ENCODE peak calls at places on chromosomes 3 and 15, in seven cellular contexts. W is GM12878; C is effector memory CD4-positive, alpha-beta T cell; P is A549; B is thoracic aorta; U is tibial nerve; Y is heart left ventricle. N is an unnamed sample.

GRCh38 chr15:33242669-33243191 is 48.2 kb upstream of the FMN1 start:
- DNase-seq in W (no peak), C (no peak), P (no peak), B (no peak), U (no peak), Y (no peak), N (no peak)

GRCh38 chr3:148227534-148227933 is 470.2 kb upstream of the AGTR1 start:
- DNase-seq in W (no peak), C (no peak), P (no peak), B (no peak), U (no peak), Y (no peak), N (no peak)

GRCh38 chr3:127427666-127428065 is 139.8 kb upstream of the PRR20G start:
- DNase-seq in W (no peak), C (no peak), P (no peak), B (no peak), U (no peak), Y (peak; percentile 8), N (no peak)

GRCh38 chr15:40253179-40253790 is 14.4 kb downstream of the PAK6 start:
- DNase-seq in W (no peak), C (no peak), P (no peak), B (no peak), U (no peak), Y (no peak), N (no peak)

GRCh38 chr3:192303235-192303634 is 424.1 kb downstream of the FGF12 start:
- DNase-seq in W (no peak), C (no peak), P (no peak), B (no peak), U (no peak), Y (no peak), N (no peak)

GRCh38 chr15:85880501-85881190 is 85.9 kb upstream of the KLHL25 start:
- DNase-seq in W (no peak), C (no peak), P (no peak), B (no peak), U (no peak), Y (no peak), N (no peak)

GRCh38 chr15:74203914-74204431 is 1.4 kb upstream of the STRA6 start:
- DNase-seq in W (no peak), C (no peak), P (no peak), B (peak; percentile 55), U (peak; percentile 28), Y (no peak), N (no peak)

GRCh38 chr3:134104031-134104430 is 74.3 kb upstream of the SLCO2A1 start:
- DNase-seq in W (no peak), C (no peak), P (no peak), B (no peak), U (no peak), Y (no peak), N (no peak)

GRCh38 chr15:84606653-84607120 is 5.9 kb downstream of the ZSCAN2 start:
- DNase-seq in W (no peak), C (no peak), P (no peak), B (no peak), U (no peak), Y (no peak), N (no peak)

GRCh38 chr15:23384371-23384770 is 29.8 kb downstream of the GOLGA8S start:
- DNase-seq in W (no peak), C (no peak), P (no peak), B (no peak), U (no peak), Y (no peak), N (no peak)

GRCh38 chr3:188624384-188624783 is 470.4 kb downstream of the LPP start:
- DNase-seq in W (no peak), C (no peak), P (no peak), B (peak; percentile 41), U (no peak), Y (peak; percentile 24), N (no peak)

GRCh38 chr3:157130881-157131251 is 29.1 kb downstream of the CCNL1 start:
- DNase-seq in W (no peak), C (no peak), P (no peak), B (no peak), U (no peak), Y (no peak), N (no peak)
- H3K4me3 ChIP-seq in W (no peak overlapping the region), C (peak overlapping the region; percentile 8), P (peak overlapping the region; percentile 2), B (no peak overlapping the region), U (no peak overlapping the region), Y (no peak overlapping the region), N (no peak overlapping the region)

GRCh38 chr3:129820587-129820986 is 72.9 kb downstream of the TMCC1 start:
- DNase-seq in W (no peak), C (no peak), P (no peak), B (no peak), U (no peak), Y (no peak), N (no peak)
- H3K27ac ChIP-seq in W (no peak overlapping the region), C (no peak overlapping the region), P (no peak overlapping the region), B (no peak overlapping the region), U (no peak overlapping the region), Y (no peak overlapping the region), N (no peak overlapping the region)

GRCh38 chr3:149634573-149634972 is 23.3 kb downstream of the WWTR1 start:
- DNase-seq in W (no peak), C (no peak), P (no peak), B (no peak), U (no peak), Y (no peak), N (no peak)

GRCh38 chr3:149634072-149634471 is 23.8 kb downstream of the WWTR1 start:
- DNase-seq in W (no peak), C (no peak), P (no peak), B (no peak), U (no peak), Y (no peak), N (no peak)

GRCh38 chr3:149628957-149629670 is 28.7 kb downstream of the WWTR1 start:
- DNase-seq in W (no peak), C (no peak), P (no peak), B (no peak), U (no peak), Y (no peak), N (no peak)

GRCh38 chr3:149632225-149632624 is 25.6 kb downstream of the WWTR1 start:
- DNase-seq in W (no peak), C (no peak), P (no peak), B (no peak), U (no peak), Y (no peak), N (no peak)

DNA sequence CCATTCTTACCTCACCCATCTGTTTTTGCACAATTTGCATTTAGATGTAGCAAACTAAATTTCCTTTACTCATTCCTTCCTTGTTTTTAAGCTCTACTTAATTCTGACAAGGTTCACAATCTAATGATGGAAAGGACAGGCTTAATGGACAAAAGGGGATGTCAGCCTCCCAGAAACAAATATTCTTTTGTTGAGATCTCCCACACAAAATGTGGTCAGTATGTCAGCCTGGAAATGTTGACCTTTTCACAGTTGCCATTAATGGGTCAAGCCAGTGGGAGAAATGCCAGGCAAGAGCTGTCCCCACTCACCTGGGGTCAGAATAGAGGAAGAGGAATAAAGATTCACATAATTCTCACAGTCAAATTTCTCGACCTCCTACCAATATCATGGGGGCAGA is 27.0 kb downstream of the WWTR1 start:
- DNase-seq in W (no peak), C (no peak), P (no peak), B (no peak), U (no peak), Y (no peak), N (no peak)
- H3K4me1 ChIP-seq in W (no peaks in the 10 kb centered on the region), C (no peaks in the 10 kb centered on the region), P (peaks cover 42% of the 10 kb centered on the region), B (peaks cover 43% of the 10 kb centered on the region), U (peaks cover 41% of the 10 kb centered on the region), Y (peaks cover 64% of the 10 kb centered on the region), N (no peaks in the 10 kb centered on the region)

GRCh38 chr15:99123706-99124451 is 19.0 kb downstream of the SYNM start:
- DNase-seq in W (no peak), C (no peak), P (peak; percentile 94), B (peak; percentile 75), U (peak; percentile 78), Y (peak; percentile 76), N (no peak)

GRCh38 chr15:99121691-99122410 is 17.0 kb downstream of the SYNM start:
- DNase-seq in W (no peak), C (no peak), P (no peak), B (no peak), U (no peak), Y (no peak), N (no peak)

GRCh38 chr15:99121207-99121606 is 16.3 kb downstream of the SYNM start:
- DNase-seq in W (no peak), C (no peak), P (no peak), B (no peak), U (no peak), Y (no peak), N (no peak)

GRCh38 chr15:99124641-99125040 is 19.8 kb downstream of the SYNM start:
- DNase-seq in W (no peak), C (no peak), P (no peak), B (no peak), U (no peak), Y (no peak), N (no peak)

GRCh38 chr15:99122831-99123705 is 18.2 kb downstream of the SYNM start:
- DNase-seq in W (no peak), C (no peak), P (no peak), B (no peak), U (no peak), Y (no peak), N (no peak)
- H3K4me3 ChIP-seq in W (no peak overlapping the region), C (no peak overlapping the region), P (peak overlapping the region; percentile 33), B (peak overlapping the region; percentile 64), U (peak overlapping the region; percentile 5), Y (peak overlapping the region; percentile 51), N (no peak overlapping the region)

GRCh38 chr3:183044547-183045229 is 54.6 kb downstream of the MCCC1 start:
- DNase-seq in W (peak; percentile 90), C (no peak), P (no peak), B (no peak), U (no peak), Y (no peak), N (no peak)
- H3K27ac ChIP-seq in W (peak overlapping the region; percentile 2), C (no peak overlapping the region), P (no peak overlapping the region), B (no peak overlapping the region), U (no peak overlapping the region), Y (no peak overlapping the region), N (no peak overlapping the region)

GRCh38 chr3:58055309-58055708 is 47.1 kb downstream of the FLNB start:
- DNase-seq in W (no peak), C (no peak), P (no peak), B (no peak), U (no peak), Y (no peak), N (no peak)
- H3K4me1 ChIP-seq in W (no peaks in the 10 kb centered on the region), C (no peaks in the 10 kb centered on the region), P (peaks cover 100% of the 10 kb centered on the region), B (peaks cover 13% of the 10 kb centered on the region), U (peaks cover 41% of the 10 kb centered on the region), Y (peaks cover 35% of the 10 kb centered on the region), N (no peaks in the 10 kb centered on the region)

GRCh38 chr15:92714071-92714456 is 58.5 kb upstream of the FAM174B start:
- DNase-seq in W (no peak), C (no peak), P (peak; percentile 35), B (no peak), U (no peak), Y (no peak), N (no peak)
- H3K4me3 ChIP-seq in W (peak overlapping the region; percentile 64), C (peak overlapping the region; percentile 57), P (peak overlapping the region; percentile 51), B (peak overlapping the region; percentile 90), U (peak overlapping the region; percentile 52), Y (peak overlapping the region; percentile 62), N (peak overlapping the region; percentile 46)

N was measured in CD4-positive, alpha-beta memory T cell.